ENCODE peak calls at places on chromosome 12, in eight cellular contexts. R is foreskin fibroblast, B is AG10803, Y is nephron progenitor cell, X is lower leg skin, I is heart right ventricle, F is A673, C is epithelial cell of esophagus. Q is an unnamed sample.

GRCh38 chr12:104219361-104219892 is 3.8 kb downstream of the TXNRD1 start:
- DNase-seq in Y (no peak), R (peak), I (peak), F (peak), C (peak), X (no peak), B (peak), Q (peak)

GRCh38 chr12:116295327-116296263 is 18.1 kb upstream of the MED13L start:
- DNase-seq in X (no peak), R (peak), Y (no peak), C (no peak), B (peak), I (no peak), F (peak), Q (no peak)

GRCh38 chr12:96045566-96045965 is 10.2 kb upstream of the LTA4H start:
- DNase-seq in I (no peak), C (no peak), Y (no peak), B (no peak), F (no peak), R (no peak), X (no peak), Q (no peak)

GRCh38 chr12:13390381-13390856 is 193.9 kb downstream of the EMP1 start:
- DNase-seq in I (peak), X (peak), B (peak), F (peak), R (peak), Y (no peak), C (peak), Q (peak)

GRCh38 chr12:120262852-120263724 is 2.4 kb downstream of the PXN start:
- DNase-seq in F (no peak), C (no peak), I (peak), Y (peak), R (peak), X (no peak), B (peak), Q (no peak)

GRCh38 chr12:52631264-52631663 is 12.9 kb upstream of the KRT73 start:
- DNase-seq in C (no peak), F (no peak), I (no peak), R (no peak), X (peak), B (no peak), Y (no peak), Q (no peak)

GRCh38 chr12:131218291-131219172 is 264.8 kb downstream of the ADGRD1 start:
- DNase-seq in F (no peak), B (no peak), X (no peak), C (no peak), Y (peak), I (no peak), R (no peak), Q (no peak)

GRCh38 chr12:1350055-1350933 is 244.1 kb downstream of the FBXL14 start:
- DNase-seq in B (peak), F (peak), X (no peak), C (peak), Y (no peak), I (no peak), R (peak), Q (peak)

GRCh38 chr12:14841761-14842160 is 1.6 kb downstream of the ART4 start:
- DNase-seq in X (peak), Y (no peak), C (peak), B (peak), R (peak), F (no peak), I (peak), Q (peak)

GRCh38 chr12:54019924-54020586 is 8.2 kb upstream of the HOXC6 start:
- DNase-seq in X (no peak), B (peak), F (no peak), I (peak), Y (no peak), R (peak), C (no peak), Q (no peak)

GRCh38 chr12:10301103-10301502 is 6.6 kb upstream of the KLRD1 start:
- DNase-seq in F (no peak), X (no peak), R (no peak), C (no peak), I (no peak), B (no peak), Y (no peak), Q (no peak)

GRCh38 chr12:90128526-90128925 is 419.9 kb upstream of the ATP2B1 start:
- DNase-seq in R (no peak), F (no peak), I (no peak), B (no peak), Y (no peak), X (no peak), C (no peak), Q (no peak)

GRCh38 chr12:2306686-2307249 is 254.0 kb downstream of the CACNA1C start:
- DNase-seq in X (no peak), I (no peak), F (no peak), C (no peak), Y (no peak), R (no peak), B (no peak), Q (no peak)

GRCh38 chr12:54184024-54184805 is 4.6 kb downstream of the SMUG1 start:
- DNase-seq in F (no peak), R (no peak), Y (no peak), C (no peak), B (no peak), I (no peak), X (no peak), Q (no peak)

GRCh38 chr12:89073027-89073398 is 279.3 kb downstream of the DUSP6 start:
- DNase-seq in C (peak), B (peak), X (no peak), R (peak), I (no peak), F (no peak), Y (no peak), Q (no peak)

GRCh38 chr12:11754256-11754655 is 104.8 kb downstream of the ETV6 start:
- DNase-seq in B (no peak), F (no peak), X (no peak), R (no peak), C (no peak), Y (no peak), I (no peak), Q (no peak)

GRCh38 chr12:101474248-101474647 is 888 bp upstream of the SPIC start:
- DNase-seq in R (no peak), C (no peak), I (no peak), X (no peak), Y (no peak), B (no peak), F (no peak), Q (no peak)

GRCh38 chr12:132397152-132397933 is 68.0 kb upstream of the GALNT9 start:
- DNase-seq in C (no peak), Y (no peak), X (no peak), R (no peak), I (no peak), B (no peak), F (no peak), Q (no peak)

GRCh38 chr12:68106160-68106559 is 53.4 kb downstream of the IFNG start:
- DNase-seq in B (peak), Y (no peak), C (peak), F (no peak), X (no peak), R (peak), I (no peak), Q (no peak)

GRCh38 chr12:76341436-76342030 is 6.7 kb downstream of the BBS10 start:
- DNase-seq in R (peak), F (no peak), Y (no peak), I (no peak), X (no peak), C (no peak), B (peak), Q (no peak)

GRCh38 chr12:107990325-107990724 is 138.8 kb upstream of the WSCD2 start:
- DNase-seq in R (no peak), Y (peak), X (no peak), F (peak), C (peak), B (no peak), I (peak), Q (peak)

GRCh38 chr12:119964876-119965275 is 24.2 kb upstream of the BICDL1 start:
- DNase-seq in R (no peak), Y (no peak), X (no peak), B (no peak), F (no peak), I (no peak), C (no peak), Q (no peak)

GRCh38 chr12:113237748-113238147 is 16.5 kb downstream of the TPCN1 start:
- DNase-seq in C (no peak), B (no peak), F (no peak), Y (no peak), I (no peak), X (no peak), R (no peak), Q (no peak)

GRCh38 chr12:68001486-68002466 is 12.5 kb downstream of the IFNG-AS1 start:
- DNase-seq in C (peak), F (peak), B (peak), R (peak), Y (no peak), X (no peak), I (no peak), Q (peak)

GRCh38 chr12:45789025-45789424 is 59.5 kb downstream of the ARID2 start:
- DNase-seq in I (no peak), F (peak), X (no peak), C (peak), B (peak), Y (no peak), R (peak), Q (no peak)

GRCh38 chr12:96099431-96099830 is 64.0 kb upstream of the LTA4H start:
- DNase-seq in R (no peak), C (no peak), X (no peak), I (no peak), B (no peak), Y (no peak), F (no peak), Q (no peak)

GRCh38 chr12:57840701-57841100 is 5.8 kb downstream of the CTDSP2 start:
- DNase-seq in R (peak), Y (no peak), B (no peak), C (peak), F (no peak), X (no peak), I (peak), Q (peak)

GRCh38 chr12:104488383-104488782 is 31.6 kb downstream of the CHST11 start:
- DNase-seq in R (no peak), X (no peak), Y (no peak), B (no peak), I (no peak), C (no peak), F (no peak), Q (no peak)

GRCh38 chr12:105433804-105434203 is 103.3 kb downstream of the C12orf75 start:
- DNase-seq in C (peak), I (no peak), Y (no peak), F (no peak), B (peak), X (no peak), R (peak), Q (no peak)

GRCh38 chr12:54258286-54258685 is 21.6 kb downstream of the CBX5 start:
- DNase-seq in B (peak), I (no peak), C (no peak), F (peak), Y (no peak), R (peak), X (no peak), Q (no peak)

GRCh38 chr12:104372721-104373335 is 69.3 kb downstream of the EID3 start:
- DNase-seq in B (no peak), X (peak), F (no peak), I (no peak), C (no peak), R (no peak), Y (no peak), Q (no peak)

GRCh38 chr12:15180325-15180724 is 40.9 kb downstream of the RERG start:
- DNase-seq in X (no peak), F (no peak), Y (no peak), B (no peak), I (no peak), R (no peak), C (no peak), Q (no peak)

GRCh38 chr12:462936-463705 is 3.4 kb downstream of the B4GALNT3 start:
- DNase-seq in I (no peak), B (no peak), X (no peak), R (no peak), C (peak), Y (no peak), F (no peak), Q (no peak)

GRCh38 chr12:124567035-124567672 is at the start of gene NCOR2:
- DNase-seq in F (peak), I (no peak), R (peak), Y (peak), C (peak), B (no peak), X (no peak), Q (peak)

GRCh38 chr12:124567673-124568373 is 411 bp upstream of the NCOR2 start:
- DNase-seq in Y (peak), C (peak), F (peak), B (peak), I (peak), R (peak), X (peak), Q (peak)

GRCh38 chr12:124565656-124566180 is 1.7 kb downstream of the NCOR2 start:
- DNase-seq in X (no peak), I (no peak), B (no peak), R (no peak), F (no peak), Y (no peak), C (no peak), Q (no peak)

GRCh38 chr12:124565071-124565491 is 2.3 kb downstream of the NCOR2 start:
- DNase-seq in I (no peak), B (no peak), C (peak), X (no peak), Y (no peak), F (peak), R (no peak), Q (no peak)

DNA sequence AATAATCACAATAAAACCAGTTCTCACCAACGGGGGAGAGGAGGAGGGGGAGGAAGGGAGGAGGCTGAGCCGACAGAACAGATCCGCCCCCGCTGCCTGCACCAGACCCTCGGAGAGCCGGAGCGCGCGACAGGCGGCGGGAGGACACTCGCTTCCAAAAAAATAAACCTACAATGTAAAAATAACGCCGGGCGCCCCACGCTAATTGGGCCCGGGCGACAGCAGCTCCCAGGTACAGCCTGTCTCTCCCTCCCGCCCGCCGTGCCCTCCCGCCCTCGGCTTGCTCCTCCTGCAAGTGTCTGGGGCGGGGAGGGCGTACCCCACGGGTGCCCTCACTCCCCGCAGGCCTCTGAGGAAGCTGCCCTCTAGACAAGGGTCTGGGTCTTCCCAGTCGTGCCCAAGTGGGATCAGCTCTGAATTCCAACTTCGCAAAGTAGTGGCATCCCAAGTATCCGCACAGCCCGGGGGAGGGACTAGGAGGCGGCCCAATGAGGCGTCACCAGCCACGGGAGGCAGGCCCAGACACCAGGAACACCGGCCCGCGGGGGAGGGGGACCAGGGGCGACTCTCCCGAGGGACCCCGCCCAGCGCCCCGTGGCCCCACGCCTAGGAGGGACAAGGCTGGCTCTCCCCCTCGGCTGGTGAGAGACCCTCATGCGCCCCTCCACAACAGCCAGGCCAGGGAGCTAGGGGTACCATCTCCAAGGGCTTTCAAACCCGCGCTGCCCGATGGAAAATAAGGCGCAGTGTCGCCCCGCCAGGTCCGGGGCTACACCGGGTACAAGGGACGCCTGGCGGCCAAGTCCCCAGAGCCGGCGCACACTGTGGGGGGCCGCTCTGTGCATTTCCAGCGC is 1.0 kb downstream of the NCOR2 start:
- DNase-seq in C (peak), Y (peak), B (peak), X (peak), I (peak), R (peak), F (peak), Q (peak)
- TF ChIP-seq CTCF in C (no peak), Y (no peak), B (no peak), X (no peak), I (peak), R (no peak), F (no peak), Q (no peak)

GRCh38 chr12:48182659-48183058 is 785 bp upstream of the CCDC184 start:
- DNase-seq in X (no peak), Y (no peak), I (no peak), R (no peak), B (no peak), F (no peak), C (no peak), Q (no peak)

GRCh38 chr12:48184549-48184922 is 1.1 kb downstream of the CCDC184 start:
- DNase-seq in R (peak), X (no peak), Y (peak), B (no peak), F (no peak), C (no peak), I (no peak), Q (no peak)

GRCh38 chr12:48183091-48183875 is at the start of gene CCDC184:
- DNase-seq in X (peak), Y (peak), F (peak), R (peak), I (peak), B (peak), C (peak), Q (peak)

GRCh38 chr12:48185181-48185919 is 1.9 kb downstream of the CCDC184 start:
- DNase-seq in C (peak), R (peak), I (no peak), Y (peak), B (no peak), X (no peak), F (peak), Q (no peak)

GRCh38 chr12:48183876-48184548 is 568 bp downstream of the CCDC184 start:
- DNase-seq in C (no peak), F (no peak), Y (peak), R (no peak), B (no peak), X (no peak), I (no peak), Q (no peak)
- TF ChIP-seq CTCF in C (no peak), F (peak), Y (no peak), R (no peak), B (no peak), X (no peak), I (no peak), Q (no peak)

GRCh38 chr12:98799411-98799810 is 154.3 kb downstream of the APAF1 start:
- DNase-seq in F (no peak), B (no peak), I (no peak), Y (no peak), R (no peak), C (no peak), X (no peak), Q (no peak)
- TF ChIP-seq CTCF in F (no peak), B (no peak), I (no peak), Y (no peak), R (no peak), C (no peak), X (no peak), Q (no peak)

GRCh38 chr12:29769162-29769820 is 14.5 kb downstream of the TMTC1 start:
- DNase-seq in X (no peak), I (no peak), B (peak), C (peak), Y (no peak), F (no peak), R (peak), Q (no peak)
- TF ChIP-seq CTCF in X (no peak), I (no peak), B (no peak), C (no peak), Y (no peak), F (no peak), R (no peak), Q (no peak)